ENCODE peak calls at places on chromosomes 4 and X, in ten cellular contexts. W is transverse colon, H is suprapubic skin, N is stomach, E is heart left ventricle, P is MCF 10A, Z is endothelial cell, Y is pancreas, M is esophagus squamous epithelium, R is brain microvascular endothelial cell. D is an unnamed sample.
A peak's percentile ranks its signal among the peaks of the same experiment; 100 is the strongest.

GRCh38 chr4:158169516-158169915 is 3.3 kb downstream of the GASK1B start:
- DNase-seq in W (no peak), H (no peak), N (no peak), E (no peak), P (no peak), Z (no peak), Y (no peak), M (no peak), R (no peak), D (no peak)

GRCh38 chr4:114161809-114162208 is 182.4 kb upstream of the ARSJ start:
- DNase-seq in W (no peak), H (no peak), N (no peak), E (no peak), P (peak; percentile 3), Z (no peak), Y (no peak), M (no peak), R (no peak), D (no peak)

GRCh38 chr4:184882276-184882675 is 56.5 kb upstream of the ACSL1 start:
- DNase-seq in W (no peak), H (no peak), N (no peak), E (no peak), P (no peak), Z (no peak), Y (no peak), M (no peak), R (no peak), D (no peak)

GRCh38 chr4:108171541-108172230 is 3.0 kb upstream of the LEF1 start:
- DNase-seq in W (no peak), H (no peak), N (no peak), E (no peak), P (no peak), Z (peak; percentile 45), Y (peak; percentile 61), M (no peak), R (no peak), D (peak; percentile 30)

GRCh38 chr4:189322426-189322825 is 618.2 kb upstream of the FRG1 start:
- DNase-seq in W (no peak), H (no peak), N (no peak), E (no peak), P (no peak), Z (no peak), Y (no peak), M (no peak), R (no peak), D (no peak)

GRCh38 chrX:101206471-101206870 is 13.1 kb upstream of the DRP2 start:
- DNase-seq in W (no peak), H (no peak), N (no peak), E (no peak), P (peak; percentile 49), Z (no peak), Y (no peak), M (no peak), R (peak; percentile 51), D (peak; percentile 32)

GRCh38 chr4:155234206-155234605 is 25.8 kb downstream of the NPY2R start:
- DNase-seq in W (no peak), H (no peak), N (no peak), E (no peak), P (peak; percentile 30), Z (no peak), Y (no peak), M (no peak), R (no peak), D (no peak)

GRCh38 chr4:7150083-7150635 is 42.2 kb upstream of the SORCS2 start:
- DNase-seq in W (no peak), H (no peak), N (no peak), E (no peak), P (no peak), Z (no peak), Y (no peak), M (no peak), R (no peak), D (no peak)

GRCh38 chrX:150569155-150569477 is 695 bp downstream of the MTM1 start:
- DNase-seq in W (peak; percentile 47), H (no peak), N (peak; percentile 34), E (no peak), P (peak; percentile 21), Z (no peak), Y (no peak), M (no peak), R (peak; percentile 3), D (no peak)

GRCh38 chrX:38864165-38864564 is 62.9 kb downstream of the MID1IP1 start:
- DNase-seq in W (no peak), H (no peak), N (no peak), E (no peak), P (no peak), Z (no peak), Y (no peak), M (no peak), R (no peak), D (no peak)

GRCh38 chr4:169080970-169081369 is 70.9 kb upstream of the CBR4 start:
- DNase-seq in W (no peak), H (no peak), N (no peak), E (peak; percentile 50), P (peak; percentile 29), Z (no peak), Y (no peak), M (no peak), R (peak; percentile 30), D (no peak)

GRCh38 chr4:58357947-58358346 is 1247.8 kb upstream of the IGFBP7 start:
- DNase-seq in W (no peak), H (no peak), N (no peak), E (no peak), P (no peak), Z (no peak), Y (no peak), M (no peak), R (no peak), D (no peak)

GRCh38 chr4:76765473-76766183 is 132.3 kb downstream of the SOWAHB start:
- DNase-seq in W (no peak), H (no peak), N (no peak), E (no peak), P (no peak), Z (no peak), Y (no peak), M (no peak), R (no peak), D (no peak)

GRCh38 chr4:69049860-69050259 is 46.4 kb upstream of the UGT2B7 start:
- DNase-seq in W (no peak), H (no peak), N (no peak), E (no peak), P (no peak), Z (no peak), Y (no peak), M (no peak), R (no peak), D (no peak)

GRCh38 chr4:87543835-87544461 is 14.8 kb upstream of the SPARCL1 start:
- DNase-seq in W (no peak), H (no peak), N (no peak), E (no peak), P (peak; percentile 74), Z (peak; percentile 20), Y (no peak), M (no peak), R (peak; percentile 59), D (no peak)

GRCh38 chr4:183600189-183600685 is 58.7 kb downstream of the RWDD4 start:
- DNase-seq in W (no peak), H (no peak), N (no peak), E (no peak), P (peak; percentile 17), Z (peak; percentile 31), Y (no peak), M (no peak), R (peak; percentile 6), D (no peak)

GRCh38 chrX:17323397-17323796 is 51.6 kb upstream of the NHS start:
- DNase-seq in W (no peak), H (no peak), N (no peak), E (no peak), P (no peak), Z (no peak), Y (no peak), M (no peak), R (no peak), D (no peak)
- TF ChIP-seq CTCF in W (no peak), H (no peak), N (no peak), E (no peak), P (no peak), Z (no peak), Y (no peak), M (no peak), R (no peak), D (no peak)

DNA sequence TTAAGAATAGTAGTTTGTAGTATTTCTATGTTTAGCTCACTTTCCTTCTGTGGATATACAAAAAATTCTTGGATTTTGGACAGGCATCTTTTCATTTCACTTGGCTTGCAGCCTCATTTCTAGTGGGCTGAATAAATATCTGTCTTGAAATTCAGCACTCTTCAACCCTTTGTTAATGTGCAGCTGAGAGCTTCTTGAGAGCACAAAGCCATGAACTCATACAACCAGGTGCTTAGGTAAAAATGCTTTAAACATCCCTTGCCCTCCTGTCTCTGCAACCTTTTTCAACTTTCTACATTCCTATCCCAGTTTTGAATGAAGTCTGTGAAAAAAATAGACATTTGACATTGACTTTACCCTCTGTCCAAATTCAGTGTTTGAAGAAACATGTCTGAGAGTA is 1003.2 kb downstream of the C4orf33 start:
- DNase-seq in W (no peak), H (no peak), N (no peak), E (no peak), P (no peak), Z (no peak), Y (no peak), M (no peak), R (no peak), D (no peak)
- TF ChIP-seq CTCF in W (no peak), H (no peak), N (no peak), E (no peak), P (no peak), Z (no peak), Y (no peak), M (no peak), R (no peak), D (no peak)

GRCh38 chr4:9901262-9901661 is 119.8 kb downstream of the DRD5 start:
- DNase-seq in W (no peak), H (no peak), N (no peak), E (no peak), P (no peak), Z (no peak), Y (no peak), M (no peak), R (no peak), D (no peak)

GRCh38 chr4:9894604-9895361 is 113.3 kb downstream of the DRD5 start:
- DNase-seq in W (no peak), H (no peak), N (no peak), E (no peak), P (no peak), Z (no peak), Y (no peak), M (no peak), R (no peak), D (no peak)

GRCh38 chr4:9893329-9894108 is 112.1 kb downstream of the DRD5 start:
- DNase-seq in W (no peak), H (no peak), N (no peak), E (no peak), P (no peak), Z (no peak), Y (no peak), M (no peak), R (no peak), D (no peak)

GRCh38 chr4:9898596-9899345 is 117.3 kb downstream of the DRD5 start:
- DNase-seq in W (peak; percentile 37), H (no peak), N (peak; percentile 26), E (peak; percentile 78), P (peak; percentile 42), Z (peak; percentile 69), Y (no peak), M (no peak), R (peak; percentile 52), D (peak; percentile 44)
- TF ChIP-seq CTCF in W (no peak), H (no peak), N (peak; percentile 27), E (peak; percentile 45), P (no peak), Z (no peak), Y (no peak), M (no peak), R (no peak), D (peak; percentile 46)

GRCh38 chr4:41994461-41994860 is 4.1 kb downstream of the SLC30A9 start:
- DNase-seq in W (no peak), H (no peak), N (no peak), E (no peak), P (no peak), Z (no peak), Y (no peak), M (no peak), R (no peak), D (no peak)
- TF ChIP-seq CTCF in W (no peak), H (no peak), N (no peak), E (no peak), P (no peak), Z (no peak), Y (no peak), M (no peak), R (no peak), D (no peak)

D was measured in GM13977.